ENCODE peak calls at places on chromosome 2, in ten cellular contexts. H is choroid plexus epithelial cell, S is glutamatergic neuron, G is heart left ventricle, C is endothelial cell, N is brain microvascular endothelial cell, B is fibroblast of lung, V is fibroblast of mammary gland, Z is GM06990, J is progenitor cell of endocrine pancreas. U is an unnamed sample.

GRCh38 chr2:110852541-110853263 is 120.3 kb downstream of the ACOXL start:
- DNase-seq in B (no peak), V (no peak), C (no peak), H (no peak), J (no peak), N (no peak), Z (no peak), S (no peak), G (no peak), U (no peak)

GRCh38 chr2:119650971-119651370 is 28.0 kb upstream of the TMEM177 start:
- DNase-seq in J (no peak), Z (no peak), G (no peak), B (peak; percentile 28), N (no peak), V (no peak), C (no peak), S (no peak), H (peak; percentile 31), U (no peak)

GRCh38 chr2:217943379-217944321 is 59.1 kb downstream of the TNS1 start:
- DNase-seq in V (peak; percentile 46), G (peak; percentile 92), B (peak; percentile 44), H (peak; percentile 71), J (peak; percentile 60), S (peak; percentile 79), N (peak; percentile 55), C (peak; percentile 79), Z (no peak), U (peak; percentile 87)

GRCh38 chr2:147440694-147441093 is 404.1 kb upstream of the ACVR2A start:
- DNase-seq in S (no peak), J (no peak), Z (no peak), N (no peak), B (no peak), G (no peak), C (no peak), H (no peak), V (no peak), U (no peak)

GRCh38 chr2:63494968-63495367 is 93.3 kb downstream of the WDPCP start:
- DNase-seq in H (no peak), G (no peak), V (no peak), N (no peak), J (no peak), B (no peak), S (no peak), Z (no peak), C (no peak), U (no peak)

GRCh38 chr2:72146357-72147302 is 1.0 kb downstream of the CYP26B1 start:
- DNase-seq in B (no peak), V (no peak), G (peak; percentile 24), C (peak; percentile 6), H (no peak), Z (no peak), S (no peak), J (no peak), N (no peak), U (no peak)

GRCh38 chr2:37569131-37569530 is 102.3 kb downstream of the CDC42EP3 start:
- DNase-seq in G (no peak), B (no peak), N (no peak), C (no peak), V (no peak), S (no peak), J (no peak), Z (no peak), H (no peak), U (no peak)

GRCh38 chr2:101328474-101329007 is 20.0 kb upstream of the RNF149 start:
- DNase-seq in S (no peak), H (peak; percentile 15), J (no peak), C (no peak), G (no peak), B (peak; percentile 42), V (peak; percentile 61), N (no peak), Z (no peak), U (no peak)

GRCh38 chr2:144660518-144661316 is 140.8 kb upstream of the ZEB2 start:
- DNase-seq in B (peak; percentile 17), N (peak; percentile 42), V (peak; percentile 44), J (no peak), S (no peak), G (no peak), Z (no peak), C (no peak), H (peak; percentile 37), U (no peak)

GRCh38 chr2:188345020-188345419 is 53.3 kb downstream of the GULP1 start:
- DNase-seq in C (no peak), V (no peak), J (no peak), Z (no peak), S (no peak), H (no peak), B (peak; percentile 31), N (no peak), G (no peak), U (no peak)

GRCh38 chr2:234973008-234973407 is 21.2 kb downstream of the SH3BP4 start:
- DNase-seq in G (no peak), V (no peak), C (no peak), H (no peak), Z (no peak), S (no peak), J (no peak), N (no peak), B (no peak), U (no peak)

GRCh38 chr2:66548422-66548821 is 113.5 kb downstream of the MEIS1 start:
- DNase-seq in C (no peak), Z (no peak), H (no peak), G (no peak), S (no peak), N (no peak), J (no peak), B (no peak), V (no peak), U (no peak)
- TF ChIP-seq CTCF in C (no peak), Z (no peak), H (no peak), G (no peak), S (no peak), N (no peak), J (no peak), B (no peak), V (no peak), U (no peak)

GRCh38 chr2:50607746-50608145 is 424.2 kb downstream of the NRXN1 start:
- DNase-seq in H (no peak), J (no peak), C (no peak), Z (no peak), B (no peak), S (no peak), N (no peak), G (no peak), V (no peak), U (no peak)

GRCh38 chr2:50611261-50612020 is 420.5 kb downstream of the NRXN1 start:
- DNase-seq in G (no peak), N (no peak), Z (no peak), B (no peak), S (peak; percentile 34), H (peak; percentile 3), J (no peak), V (no peak), C (no peak), U (no peak)

DNA sequence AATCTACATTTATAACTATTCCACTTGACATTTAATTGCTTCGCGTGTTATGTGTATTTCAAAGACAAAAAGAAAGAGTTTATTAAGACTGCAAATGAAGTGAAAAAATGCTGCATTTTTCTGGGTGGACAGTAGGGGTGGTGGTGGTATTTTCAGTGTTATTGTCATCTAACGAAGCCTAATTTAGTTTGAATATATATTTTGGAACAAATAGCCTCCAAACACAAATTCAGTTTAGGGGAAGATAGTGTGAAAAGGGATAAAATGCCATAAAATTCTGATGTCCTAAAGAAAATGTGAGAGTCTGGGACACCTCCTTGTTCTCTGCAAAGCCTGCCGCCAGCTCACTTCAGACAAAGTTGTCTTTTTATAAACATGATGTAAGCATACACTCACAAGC is 425.1 kb downstream of the NRXN1 start:
- DNase-seq in H (peak; percentile 25), V (no peak), Z (no peak), G (no peak), C (no peak), N (no peak), B (peak; percentile 6), S (no peak), J (no peak), U (no peak)
- TF ChIP-seq CTCF in H (peak; percentile 49), V (no peak), Z (no peak), G (no peak), C (no peak), N (no peak), B (peak; percentile 34), S (peak; percentile 60), J (peak; percentile 24), U (no peak)

DNA sequence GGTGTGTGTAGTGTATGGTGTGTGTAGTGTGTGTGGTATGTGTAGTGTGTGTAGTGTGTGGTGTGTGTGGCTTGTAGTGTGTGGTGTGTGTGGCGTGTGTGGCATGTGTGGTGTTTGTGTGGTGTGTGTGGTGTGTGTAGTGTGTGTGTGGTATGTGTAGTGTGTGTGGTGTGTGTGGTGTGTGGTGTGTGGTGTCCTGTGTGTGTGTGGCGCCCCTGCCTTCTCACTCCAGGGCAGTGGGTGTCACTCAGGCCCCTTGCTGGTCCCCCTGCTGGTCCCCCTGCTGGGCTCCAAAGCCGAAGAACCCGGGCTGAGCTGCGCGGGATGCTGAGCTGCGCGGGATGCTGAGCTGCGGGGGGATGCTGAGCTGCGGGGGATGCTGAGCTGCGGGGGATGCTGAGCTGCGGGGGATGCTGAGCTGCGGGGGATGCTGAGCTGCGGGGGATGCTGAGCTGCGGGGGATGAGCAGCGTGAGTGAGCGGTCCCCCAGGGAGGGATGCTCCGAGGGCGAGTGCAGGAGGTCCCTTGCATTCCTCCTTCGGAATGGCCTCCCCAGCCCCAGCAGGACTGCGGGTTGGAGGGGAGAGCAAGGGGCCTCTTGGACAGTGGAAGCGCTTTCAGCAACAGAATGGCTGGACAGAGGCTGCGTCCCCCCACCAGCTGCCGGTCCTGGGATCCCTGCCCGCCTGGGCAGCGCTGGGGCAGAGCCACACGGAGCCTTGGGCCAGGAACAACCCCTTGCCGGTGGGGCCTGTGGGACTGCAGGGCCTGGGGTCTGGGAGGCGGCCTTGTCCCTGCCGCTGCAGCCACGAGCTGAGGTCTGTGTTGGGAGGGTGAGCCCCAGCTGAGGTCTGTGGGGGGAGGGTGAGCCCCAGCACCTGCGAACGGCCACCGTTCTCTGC is 3.3 kb upstream of the RTP5 start:
- DNase-seq in S (peak; percentile 67), J (no peak), B (no peak), Z (no peak), V (no peak), C (peak; percentile 37), G (no peak), N (no peak), H (peak; percentile 43), U (peak; percentile 73)
- TF ChIP-seq CTCF in S (no peak), J (no peak), B (no peak), Z (no peak), V (no peak), C (no peak), G (no peak), N (peak; percentile 22), H (no peak), U (no peak)

DNA sequence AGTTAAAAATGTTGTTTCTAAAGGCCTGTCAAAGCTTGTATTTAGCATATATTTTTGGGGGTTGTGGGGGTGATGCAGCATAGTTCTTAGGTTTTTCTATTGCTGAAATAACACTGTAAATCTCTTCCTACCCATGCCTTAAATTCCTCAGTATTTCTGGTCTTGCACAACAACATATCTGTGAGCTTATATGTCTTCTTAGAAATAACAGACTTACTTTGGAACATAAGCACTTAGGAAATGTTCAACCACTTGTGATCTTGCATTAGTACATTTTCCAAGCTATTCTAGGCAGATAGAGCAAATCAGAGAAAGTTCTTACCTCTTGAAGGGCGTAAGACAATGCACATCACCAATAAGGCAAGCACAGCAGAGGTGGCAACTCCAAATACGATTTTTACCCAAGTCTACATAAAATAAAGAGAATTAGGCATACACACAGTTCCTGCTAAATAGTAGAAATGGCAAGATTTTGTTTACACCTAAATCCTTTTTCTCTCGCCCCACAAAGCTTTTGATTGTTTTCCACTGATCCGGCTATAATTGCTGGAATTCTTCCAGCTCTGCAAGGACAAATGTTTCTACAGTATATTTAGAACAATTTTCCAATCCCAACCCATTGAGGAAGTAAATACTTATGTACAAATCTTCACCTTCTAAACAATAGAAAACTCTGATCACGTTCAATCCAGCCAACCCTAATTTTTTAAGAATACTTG is 500 bp downstream of the FAP start:
- DNase-seq in S (no peak), C (no peak), G (no peak), Z (no peak), N (no peak), V (peak; percentile 83), H (peak; percentile 95), B (peak; percentile 88), J (no peak), U (no peak)
- TF ChIP-seq CTCF in S (no peak), C (no peak), G (no peak), Z (no peak), N (no peak), V (no peak), H (no peak), B (no peak), J (no peak), U (no peak)